ENCODE peak calls at places on chromosomes 3 and 15, in five cellular contexts. B is GM23338, E is PC-3, I is tibial artery, U is psoas muscle. L is an unnamed sample. For H3K4me1, the result is how much of the 10 kb centered on the place peaks cover.

GRCh38 chr3:114496466-114496865 is 202.6 kb downstream of the TIGIT start:
- DNase-seq in B (no peak), E (no peak), I (no peak), U (no peak), L (no peak)

GRCh38 chr3:71070497-71071465 is 512.7 kb downstream of the FOXP1 start:
- DNase-seq in B (no peak), E (no peak), I (no peak), U (no peak), L (no peak)

GRCh38 chr3:46316258-46316657 is 37.7 kb upstream of the CCR2 start:
- DNase-seq in B (no peak), E (no peak), I (no peak), U (no peak), L (no peak)

GRCh38 chr3:156614642-156615511 is 59.5 kb upstream of the TIPARP start:
- DNase-seq in B (peak), E (peak), I (no peak), U (no peak), L (no peak)

GRCh38 chr15:45993508-45993907 is 358.7 kb downstream of the SQOR start:
- DNase-seq in B (no peak), E (no peak), I (no peak), U (no peak), L (no peak)

GRCh38 chr3:99607151-99607550 is 31.2 kb upstream of the COL8A1 start:
- DNase-seq in B (no peak), E (no peak), I (no peak), U (no peak), L (no peak)

GRCh38 chr3:107846282-107846852 is 244.5 kb downstream of the CD47 start:
- DNase-seq in B (peak), E (peak), I (peak), U (peak), L (peak)

GRCh38 chr15:35751421-35752133 is 205.6 kb upstream of the DPH6 start:
- DNase-seq in B (peak), E (peak), I (peak), U (peak), L (peak)

GRCh38 chr3:69746119-69746518 is 6.9 kb downstream of the MITF start:
- DNase-seq in B (no peak), E (no peak), I (no peak), U (no peak), L (no peak)

GRCh38 chr3:127887321-127887720 is 27.7 kb upstream of the KBTBD12 start:
- DNase-seq in B (no peak), E (peak), I (no peak), U (no peak), L (no peak)

GRCh38 chr15:85542895-85543331 is 162.5 kb downstream of the AKAP13 start:
- DNase-seq in B (no peak), E (peak), I (no peak), U (no peak), L (no peak)

GRCh38 chr3:9881440-9881839 is 1.4 kb upstream of the CIDEC start:
- DNase-seq in B (no peak), E (no peak), I (no peak), U (no peak), L (no peak)

GRCh38 chr3:43379343-43379742 is 93.0 kb downstream of the SNRK start:
- DNase-seq in B (no peak), E (no peak), I (peak), U (no peak), L (peak)

GRCh38 chr15:62455441-62455921 is 290.4 kb upstream of the C2CD4B start:
- DNase-seq in B (no peak), E (peak), I (no peak), U (peak), L (no peak)

GRCh38 chr3:139117136-139117675 is 72.5 kb upstream of the PRR23C start:
- DNase-seq in B (no peak), E (peak), I (no peak), U (no peak), L (no peak)

GRCh38 chr15:66833803-66834202 is 131.8 kb downstream of the SMAD6 start:
- DNase-seq in B (no peak), E (no peak), I (no peak), U (no peak), L (no peak)

GRCh38 chr3:81040107-81040506 is 721.3 kb downstream of the GBE1 start:
- DNase-seq in B (no peak), E (no peak), I (no peak), U (no peak), L (no peak)

GRCh38 chr3:19937459-19938362 is 3.7 kb upstream of the EFHB start:
- DNase-seq in B (peak), E (peak), I (no peak), U (no peak), L (no peak)

GRCh38 chr3:164332856-164333802 is 745.2 kb downstream of the SI start:
- DNase-seq in B (peak), E (no peak), I (no peak), U (no peak), L (no peak)

GRCh38 chr3:113091417-113091816 is 100.6 kb downstream of the GTPBP8 start:
- DNase-seq in B (no peak), E (no peak), I (no peak), U (no peak), L (no peak)

GRCh38 chr3:16486201-16486600 is 27.3 kb downstream of the RFTN1 start:
- DNase-seq in B (no peak), E (no peak), I (no peak), U (no peak), L (no peak)

GRCh38 chr3:12370758-12371157 is 81.9 kb downstream of the PPARG start:
- DNase-seq in B (peak), E (peak), I (no peak), U (no peak), L (no peak)

GRCh38 chr3:5006755-5007202 is 27.5 kb downstream of the BHLHE40 start:
- DNase-seq in B (no peak), E (no peak), I (no peak), U (no peak), L (no peak)

GRCh38 chr15:101207867-101208288 is 44.0 kb downstream of the CHSY1 start:
- DNase-seq in B (no peak), E (peak), I (peak), U (no peak), L (no peak)

GRCh38 chr3:138902166-138902565 is 44.8 kb downstream of the FOXL2 start:
- DNase-seq in B (no peak), E (no peak), I (no peak), U (no peak), L (no peak)

GRCh38 chr3:125386811-125387210 is 11.7 kb upstream of the ZNF148 start:
- DNase-seq in B (no peak), E (no peak), I (no peak), U (no peak), L (no peak)

GRCh38 chr3:10142707-10143560 is 1.4 kb downstream of the VHL start:
- DNase-seq in B (peak), E (peak), I (no peak), U (no peak), L (no peak)

GRCh38 chr3:172216843-172217404 is 177.5 kb downstream of the FNDC3B start:
- DNase-seq in B (no peak), E (no peak), I (no peak), U (no peak), L (no peak)

GRCh38 chr3:172218350-172219323 is 179.3 kb downstream of the FNDC3B start:
- DNase-seq in B (no peak), E (no peak), I (no peak), U (no peak), L (no peak)

GRCh38 chr3:172213765-172214358 is 174.5 kb downstream of the FNDC3B start:
- DNase-seq in B (peak), E (no peak), I (no peak), U (no peak), L (no peak)

GRCh38 chr3:172217877-172218276 is 178.5 kb downstream of the FNDC3B start:
- DNase-seq in B (no peak), E (peak), I (no peak), U (no peak), L (no peak)

GRCh38 chr3:172216267-172216666 is 176.9 kb downstream of the FNDC3B start:
- DNase-seq in B (no peak), E (no peak), I (no peak), U (no peak), L (no peak)
- H3K4me1 ChIP-seq in B (half or more), E (under half), I (under half), U (half or more), L (half or more)

GRCh38 chr3:21260507-21260906 is 490.5 kb downstream of the ZNF385D start:
- DNase-seq in B (no peak), E (no peak), I (no peak), U (no peak), L (no peak)
- H3K27ac ChIP-seq in B (no peak), E (no peak), I (no peak), U (no peak), L (no peak)

DNA sequence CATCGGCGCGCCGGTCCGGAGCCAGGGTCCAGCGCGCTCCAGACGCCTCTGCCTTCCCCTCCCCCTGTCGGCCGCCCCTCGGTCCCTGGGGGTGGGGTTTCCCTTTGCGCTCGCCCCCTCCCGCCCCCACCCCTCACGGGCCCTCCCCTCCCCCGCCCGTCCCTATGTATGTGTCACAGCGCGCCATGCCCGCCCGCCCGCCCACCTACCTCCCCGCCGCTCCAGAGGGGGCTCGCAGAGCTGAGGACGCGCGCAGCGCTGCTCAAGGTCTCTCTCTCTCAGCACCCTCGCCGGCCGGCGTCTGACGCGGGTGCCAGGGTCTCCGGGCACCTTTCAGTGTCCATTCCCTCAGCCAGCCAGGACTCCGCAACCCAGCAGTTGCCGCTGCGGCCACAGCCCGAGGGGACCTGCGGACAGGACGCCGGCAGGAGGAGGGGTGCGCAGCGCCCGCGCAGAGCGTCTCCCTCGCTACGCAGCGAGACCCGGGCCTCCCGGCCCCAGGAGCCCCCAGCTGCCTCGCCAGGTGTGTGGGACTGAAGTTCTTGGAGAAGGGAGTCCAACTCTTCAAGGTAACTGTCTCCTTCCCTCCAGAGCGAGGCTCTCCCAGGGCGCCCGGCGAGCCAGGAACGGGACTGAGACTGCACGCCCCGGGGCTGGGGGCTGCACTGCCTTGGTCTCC is at the start of gene ACAN:
- DNase-seq in B (peak), E (no peak), I (no peak), U (no peak), L (no peak)
- H3K4me3 ChIP-seq in B (peak), E (no peak), I (peak), U (peak), L (peak)

GRCh38 chr3:123695152-123695551 is 110.3 kb upstream of the HACD2 start:
- DNase-seq in B (no peak), E (no peak), I (no peak), U (no peak), L (no peak)
- H3K4me1 ChIP-seq in B (under half), E (under half), I (under half), U (under half), L (under half)

DNA sequence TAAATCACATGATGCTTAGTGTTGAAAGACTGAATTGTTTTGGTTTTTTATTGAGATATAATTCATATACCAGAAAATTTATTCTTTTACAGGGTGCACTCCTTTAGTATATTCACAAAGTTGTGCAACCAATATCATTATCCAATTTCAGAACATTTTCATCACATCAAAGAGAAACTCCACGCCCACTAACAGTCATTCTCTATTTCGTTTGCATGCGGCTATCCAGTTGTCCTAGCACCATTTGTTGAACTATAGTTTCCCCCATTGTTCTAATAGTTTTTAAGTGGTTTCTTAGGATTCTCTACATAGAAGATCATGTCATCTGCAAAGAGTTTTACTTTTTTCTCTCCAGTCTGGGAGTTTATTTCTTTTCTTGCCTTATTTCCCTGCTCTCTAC is 3.6 kb downstream of the EHD4 start:
- DNase-seq in B (no peak), E (no peak), I (no peak), U (no peak), L (no peak)
- H3K27ac ChIP-seq in B (no peak), E (no peak), I (peak), U (no peak), L (peak)

GRCh38 chr15:52681441-52681840 is 2.3 kb upstream of the ATOSA start:
- DNase-seq in B (no peak), E (no peak), I (no peak), U (no peak), L (no peak)

GRCh38 chr15:52679232-52680040 is at the start of gene ATOSA:
- DNase-seq in B (peak), E (peak), I (peak), U (peak), L (peak)

GRCh38 chr15:52678468-52679231 is 538 bp downstream of the ATOSA start:
- DNase-seq in B (peak), E (peak), I (peak), U (peak), L (peak)

GRCh38 chr15:52680756-52681155 is 1.6 kb upstream of the ATOSA start:
- DNase-seq in B (no peak), E (no peak), I (no peak), U (no peak), L (no peak)

GRCh38 chr15:52680041-52680391 is 828 bp upstream of the ATOSA start:
- DNase-seq in B (no peak), E (no peak), I (no peak), U (no peak), L (no peak)
- H3K4me3 ChIP-seq in B (peak), E (peak), I (peak), U (peak), L (peak)

GRCh38 chr15:40104296-40104864 is 4.3 kb downstream of the BMF start:
- DNase-seq in B (no peak), E (no peak), I (no peak), U (no peak), L (no peak)
- H3K4me1 ChIP-seq in B (half or more), E (half or more), I (under half), U (half or more), L (half or more)

DNA sequence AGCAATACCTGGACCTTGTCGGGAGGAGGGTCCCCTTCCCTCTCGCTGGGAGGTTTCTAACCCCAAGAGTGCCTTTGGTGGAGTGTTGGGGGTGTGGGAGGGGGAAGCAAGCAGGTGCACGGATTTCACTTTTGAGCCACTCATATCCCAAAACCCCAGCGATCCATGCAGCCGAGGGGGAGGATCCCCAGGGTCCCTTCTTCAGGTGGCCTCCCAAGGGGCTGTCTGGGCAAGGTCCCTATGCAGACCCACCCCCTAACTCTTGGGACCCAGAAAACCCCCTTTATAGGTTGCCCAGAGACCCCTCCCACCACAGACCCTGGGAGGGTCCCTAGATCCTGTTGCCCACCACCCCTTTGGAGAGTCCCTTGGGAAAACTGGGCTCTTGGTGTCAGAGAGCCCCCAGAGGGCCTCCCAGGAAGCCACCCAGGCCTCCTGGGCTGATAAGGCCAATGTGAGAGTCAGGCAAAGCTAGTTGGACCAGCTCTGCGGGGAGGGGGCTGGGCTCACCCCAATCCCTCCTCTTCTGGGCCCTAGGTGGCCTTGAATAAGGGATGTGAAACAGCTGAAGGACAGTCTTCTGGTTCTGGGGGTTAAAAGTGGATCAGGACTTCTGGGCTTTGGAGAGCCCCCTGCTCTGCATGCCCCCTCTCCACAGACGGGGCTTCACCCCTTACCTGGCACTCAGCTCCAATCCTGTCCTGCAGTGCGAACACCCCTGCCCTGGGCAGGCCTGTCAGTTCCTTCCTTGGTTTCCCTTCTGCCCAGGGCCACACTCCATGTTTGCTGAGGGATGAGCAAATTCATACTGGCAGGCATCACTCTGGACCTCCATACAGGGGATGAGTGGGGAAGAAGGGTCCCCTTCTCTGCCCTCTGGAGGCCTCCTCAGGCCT is 932 bp upstream of the PLCD1 start:
- DNase-seq in B (no peak), E (no peak), I (peak), U (no peak), L (no peak)
- H3K27ac ChIP-seq in B (no peak), E (peak), I (peak), U (peak), L (peak)

GRCh38 chr3:141410408-141410807 is 42.1 kb downstream of the ZBTB38 start:
- DNase-seq in B (no peak), E (no peak), I (no peak), U (peak), L (no peak)

GRCh38 chr3:141410861-141411771 is 42.8 kb downstream of the ZBTB38 start:
- DNase-seq in B (no peak), E (peak), I (no peak), U (no peak), L (no peak)

GRCh38 chr3:141413387-141414140 is 45.3 kb downstream of the ZBTB38 start:
- DNase-seq in B (no peak), E (no peak), I (no peak), U (no peak), L (no peak)

GRCh38 chr3:141412936-141413354 is 44.6 kb downstream of the ZBTB38 start:
- DNase-seq in B (no peak), E (no peak), I (peak), U (peak), L (peak)

GRCh38 chr3:141412087-141412935 is 44.0 kb downstream of the ZBTB38 start:
- DNase-seq in B (peak), E (peak), I (peak), U (peak), L (no peak)
- H3K4me3 ChIP-seq in B (no peak), E (peak), I (peak), U (peak), L (peak)

GRCh38 chr3:187738089-187738399 is 7.2 kb downstream of the BCL6 start:
- DNase-seq in B (no peak), E (no peak), I (no peak), U (no peak), L (no peak)
- H3K4me1 ChIP-seq in B (under half), E (under half), I (under half), U (under half), L (under half)

L was measured in thoracic aorta.